ENCODE peak calls at places on chromosome 21, in ten cellular contexts. One of them, this sample, is unnamed.

GRCh38 chr21:38223893-38224540 is 32.8 kb upstream of the KCNJ15 start:
- DNase-seq in tibial artery: no peak
- DNase-seq in lower lobe of right lung: no peak
- DNase-seq in CD8-positive, alpha-beta T cell: no peak
- DNase-seq in WTC11: peak
- DNase-seq in glutamatergic neuron: peak
- DNase-seq in stomach: no peak
- DNase-seq in uterus: no peak
- DNase-seq in neural crest cell: no peak
- DNase-seq in Peyer's patch: no peak
- DNase-seq in this sample: no peak

GRCh38 chr21:43333301-43334062 is 93.4 kb downstream of the SIK1 start:
- DNase-seq in tibial artery: no peak
- DNase-seq in lower lobe of right lung: peak
- DNase-seq in CD8-positive, alpha-beta T cell: no peak
- DNase-seq in WTC11: peak
- DNase-seq in glutamatergic neuron: peak
- DNase-seq in stomach: peak
- DNase-seq in uterus: peak
- DNase-seq in neural crest cell: no peak
- DNase-seq in Peyer's patch: no peak
- DNase-seq in this sample: peak

GRCh38 chr21:43362306-43362927 is 64.5 kb downstream of the SIK1 start:
- DNase-seq in tibial artery: peak
- DNase-seq in lower lobe of right lung: peak
- DNase-seq in CD8-positive, alpha-beta T cell: peak
- DNase-seq in WTC11: peak
- DNase-seq in glutamatergic neuron: peak
- DNase-seq in stomach: peak
- DNase-seq in uterus: peak
- DNase-seq in neural crest cell: peak
- DNase-seq in Peyer's patch: peak
- DNase-seq in this sample: peak

GRCh38 chr21:44927587-44928461 is 7.1 kb upstream of the ITGB2 start:
- DNase-seq in tibial artery: no peak
- DNase-seq in lower lobe of right lung: peak
- DNase-seq in CD8-positive, alpha-beta T cell: peak
- DNase-seq in WTC11: no peak
- DNase-seq in glutamatergic neuron: no peak
- DNase-seq in stomach: no peak
- DNase-seq in uterus: no peak
- DNase-seq in neural crest cell: no peak
- DNase-seq in Peyer's patch: peak
- DNase-seq in this sample: no peak

GRCh38 chr21:36542312-36543101 is 62.6 kb upstream of the CLDN14 start:
- DNase-seq in tibial artery: no peak
- DNase-seq in lower lobe of right lung: no peak
- DNase-seq in CD8-positive, alpha-beta T cell: no peak
- DNase-seq in WTC11: peak
- DNase-seq in glutamatergic neuron: no peak
- DNase-seq in stomach: peak
- DNase-seq in uterus: no peak
- DNase-seq in neural crest cell: no peak
- DNase-seq in Peyer's patch: no peak
- DNase-seq in this sample: no peak

GRCh38 chr21:45050786-45051489 is 23.4 kb upstream of the ADARB1 start:
- DNase-seq in tibial artery: peak
- DNase-seq in lower lobe of right lung: no peak
- DNase-seq in CD8-positive, alpha-beta T cell: no peak
- DNase-seq in WTC11: no peak
- DNase-seq in glutamatergic neuron: no peak
- DNase-seq in stomach: no peak
- DNase-seq in uterus: no peak
- DNase-seq in neural crest cell: no peak
- DNase-seq in Peyer's patch: no peak
- DNase-seq in this sample: no peak

GRCh38 chr21:43827015-43827611 is 37.7 kb downstream of the RRP1 start:
- DNase-seq in tibial artery: no peak
- DNase-seq in lower lobe of right lung: no peak
- DNase-seq in CD8-positive, alpha-beta T cell: no peak
- DNase-seq in WTC11: no peak
- DNase-seq in glutamatergic neuron: no peak
- DNase-seq in stomach: no peak
- DNase-seq in uterus: no peak
- DNase-seq in neural crest cell: no peak
- DNase-seq in Peyer's patch: no peak
- DNase-seq in this sample: no peak

GRCh38 chr21:38171723-38172344 is 85.0 kb upstream of the KCNJ15 start:
- DNase-seq in tibial artery: no peak
- DNase-seq in lower lobe of right lung: no peak
- DNase-seq in CD8-positive, alpha-beta T cell: no peak
- DNase-seq in WTC11: peak
- DNase-seq in glutamatergic neuron: peak
- DNase-seq in stomach: no peak
- DNase-seq in uterus: no peak
- DNase-seq in neural crest cell: peak
- DNase-seq in Peyer's patch: no peak
- DNase-seq in this sample: no peak

GRCh38 chr21:45347712-45348477 is 57.1 kb upstream of the COL18A1 start:
- DNase-seq in tibial artery: no peak
- DNase-seq in lower lobe of right lung: peak
- DNase-seq in CD8-positive, alpha-beta T cell: no peak
- DNase-seq in WTC11: no peak
- DNase-seq in glutamatergic neuron: no peak
- DNase-seq in stomach: no peak
- DNase-seq in uterus: no peak
- DNase-seq in neural crest cell: no peak
- DNase-seq in Peyer's patch: no peak
- DNase-seq in this sample: no peak

GRCh38 chr21:44818636-44819011 is 762 bp upstream of the SUMO3 start:
- DNase-seq in tibial artery: no peak
- DNase-seq in lower lobe of right lung: no peak
- DNase-seq in CD8-positive, alpha-beta T cell: no peak
- DNase-seq in WTC11: no peak
- DNase-seq in glutamatergic neuron: no peak
- DNase-seq in stomach: no peak
- DNase-seq in uterus: peak
- DNase-seq in neural crest cell: no peak
- DNase-seq in Peyer's patch: no peak
- DNase-seq in this sample: no peak

GRCh38 chr21:34803792-34804440 is 135.1 kb downstream of the CLIC6 start:
- DNase-seq in tibial artery: no peak
- DNase-seq in lower lobe of right lung: no peak
- DNase-seq in CD8-positive, alpha-beta T cell: no peak
- DNase-seq in WTC11: no peak
- DNase-seq in glutamatergic neuron: no peak
- DNase-seq in stomach: no peak
- DNase-seq in uterus: no peak
- DNase-seq in neural crest cell: no peak
- DNase-seq in Peyer's patch: no peak
- DNase-seq in this sample: no peak

GRCh38 chr21:34800797-34801518 is 132.2 kb downstream of the CLIC6 start:
- DNase-seq in tibial artery: no peak
- DNase-seq in lower lobe of right lung: no peak
- DNase-seq in CD8-positive, alpha-beta T cell: no peak
- DNase-seq in WTC11: no peak
- DNase-seq in glutamatergic neuron: no peak
- DNase-seq in stomach: no peak
- DNase-seq in uterus: no peak
- DNase-seq in neural crest cell: no peak
- DNase-seq in Peyer's patch: no peak
- DNase-seq in this sample: no peak

GRCh38 chr21:34799092-34799491 is 130.3 kb downstream of the CLIC6 start:
- DNase-seq in tibial artery: no peak
- DNase-seq in lower lobe of right lung: no peak
- DNase-seq in CD8-positive, alpha-beta T cell: no peak
- DNase-seq in WTC11: no peak
- DNase-seq in glutamatergic neuron: no peak
- DNase-seq in stomach: no peak
- DNase-seq in uterus: no peak
- DNase-seq in neural crest cell: no peak
- DNase-seq in Peyer's patch: no peak
- DNase-seq in this sample: no peak

GRCh38 chr21:34802180-34802899 is 133.5 kb downstream of the CLIC6 start:
- DNase-seq in tibial artery: no peak
- DNase-seq in lower lobe of right lung: no peak
- DNase-seq in CD8-positive, alpha-beta T cell: no peak
- DNase-seq in WTC11: no peak
- DNase-seq in glutamatergic neuron: no peak
- DNase-seq in stomach: no peak
- DNase-seq in uterus: no peak
- DNase-seq in neural crest cell: no peak
- DNase-seq in Peyer's patch: no peak
- DNase-seq in this sample: no peak

GRCh38 chr21:34801519-34802132 is 132.8 kb downstream of the CLIC6 start:
- DNase-seq in tibial artery: no peak
- DNase-seq in lower lobe of right lung: no peak
- DNase-seq in CD8-positive, alpha-beta T cell: peak
- DNase-seq in WTC11: peak
- DNase-seq in glutamatergic neuron: no peak
- DNase-seq in stomach: no peak
- DNase-seq in uterus: no peak
- DNase-seq in neural crest cell: no peak
- DNase-seq in Peyer's patch: no peak
- DNase-seq in this sample: no peak
- TF ChIP-seq CTCF in tibial artery: no peak
- TF ChIP-seq CTCF in lower lobe of right lung: peak
- TF ChIP-seq CTCF in CD8-positive, alpha-beta T cell: no peak
- TF ChIP-seq CTCF in WTC11: no peak
- TF ChIP-seq CTCF in glutamatergic neuron: peak
- TF ChIP-seq CTCF in stomach: no peak
- TF ChIP-seq CTCF in uterus: no peak
- TF ChIP-seq CTCF in neural crest cell: peak
- TF ChIP-seq CTCF in Peyer's patch: peak
- TF ChIP-seq CTCF in this sample: peak

DNA sequence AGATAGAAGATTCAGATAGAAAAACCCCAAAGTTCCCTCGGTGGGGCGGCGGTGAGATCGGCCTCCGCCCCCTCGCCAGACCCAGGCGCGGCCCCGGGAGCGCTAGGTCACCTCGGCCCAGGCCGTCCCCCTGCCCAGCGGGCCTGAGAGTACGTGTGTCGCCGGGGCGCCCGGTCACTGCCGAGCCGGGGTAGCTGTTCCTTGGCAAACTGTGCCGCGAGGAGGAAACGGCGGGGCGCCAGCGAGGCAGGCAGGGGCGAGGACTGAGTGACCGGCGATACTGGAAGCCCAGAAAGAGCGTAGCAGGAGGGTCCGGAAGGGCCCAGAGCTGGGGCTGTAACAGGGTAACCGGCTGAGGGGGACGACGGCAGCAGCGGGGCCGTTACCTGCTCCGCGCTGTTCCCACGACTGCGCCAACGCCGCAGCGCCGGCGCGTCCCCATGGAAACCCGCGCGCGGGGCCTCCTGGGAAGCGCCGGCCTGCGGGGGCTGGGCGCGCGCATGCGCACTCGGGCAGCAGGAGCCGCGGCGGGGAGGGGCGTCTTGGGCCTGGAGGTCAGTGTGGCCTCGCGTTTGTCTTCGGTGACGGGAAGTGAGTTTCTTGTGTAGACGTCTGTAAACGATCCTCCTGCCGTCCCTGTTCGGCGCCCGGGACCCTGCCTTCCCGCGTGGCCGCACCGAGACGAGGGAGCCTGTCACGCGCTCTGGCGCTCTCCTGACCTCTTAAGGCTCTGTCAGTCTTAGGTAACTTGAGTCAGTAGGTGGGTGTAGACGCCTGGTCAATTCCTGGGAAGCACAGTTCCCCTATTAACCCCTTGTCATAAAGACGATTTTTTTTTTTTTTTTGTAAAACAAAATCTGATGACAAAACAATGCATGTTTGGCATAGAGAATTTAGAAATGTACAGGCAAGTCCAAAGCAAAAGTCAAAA is at the start of gene LCA5L:
- DNase-seq in tibial artery: peak
- DNase-seq in lower lobe of right lung: peak
- DNase-seq in CD8-positive, alpha-beta T cell: peak
- DNase-seq in WTC11: peak
- DNase-seq in glutamatergic neuron: peak
- DNase-seq in stomach: peak
- DNase-seq in uterus: peak
- DNase-seq in neural crest cell: peak
- DNase-seq in Peyer's patch: peak
- DNase-seq in this sample: peak
- TF ChIP-seq CTCF in tibial artery: no peak
- TF ChIP-seq CTCF in lower lobe of right lung: no peak
- TF ChIP-seq CTCF in CD8-positive, alpha-beta T cell: no peak
- TF ChIP-seq CTCF in WTC11: no peak
- TF ChIP-seq CTCF in glutamatergic neuron: no peak
- TF ChIP-seq CTCF in stomach: no peak
- TF ChIP-seq CTCF in uterus: peak
- TF ChIP-seq CTCF in neural crest cell: peak
- TF ChIP-seq CTCF in Peyer's patch: no peak
- TF ChIP-seq CTCF in this sample: no peak

GRCh38 chr21:15978158-15978805 is 248.5 kb downstream of the USP25 start:
- DNase-seq in tibial artery: no peak
- DNase-seq in lower lobe of right lung: no peak
- DNase-seq in CD8-positive, alpha-beta T cell: no peak
- DNase-seq in WTC11: no peak
- DNase-seq in glutamatergic neuron: no peak
- DNase-seq in stomach: no peak
- DNase-seq in uterus: no peak
- DNase-seq in neural crest cell: no peak
- DNase-seq in Peyer's patch: no peak
- DNase-seq in this sample: no peak
- TF ChIP-seq CTCF in tibial artery: no peak
- TF ChIP-seq CTCF in lower lobe of right lung: no peak
- TF ChIP-seq CTCF in CD8-positive, alpha-beta T cell: no peak
- TF ChIP-seq CTCF in WTC11: no peak
- TF ChIP-seq CTCF in glutamatergic neuron: no peak
- TF ChIP-seq CTCF in stomach: no peak
- TF ChIP-seq CTCF in uterus: no peak
- TF ChIP-seq CTCF in neural crest cell: no peak
- TF ChIP-seq CTCF in Peyer's patch: no peak
- TF ChIP-seq CTCF in this sample: no peak

DNA sequence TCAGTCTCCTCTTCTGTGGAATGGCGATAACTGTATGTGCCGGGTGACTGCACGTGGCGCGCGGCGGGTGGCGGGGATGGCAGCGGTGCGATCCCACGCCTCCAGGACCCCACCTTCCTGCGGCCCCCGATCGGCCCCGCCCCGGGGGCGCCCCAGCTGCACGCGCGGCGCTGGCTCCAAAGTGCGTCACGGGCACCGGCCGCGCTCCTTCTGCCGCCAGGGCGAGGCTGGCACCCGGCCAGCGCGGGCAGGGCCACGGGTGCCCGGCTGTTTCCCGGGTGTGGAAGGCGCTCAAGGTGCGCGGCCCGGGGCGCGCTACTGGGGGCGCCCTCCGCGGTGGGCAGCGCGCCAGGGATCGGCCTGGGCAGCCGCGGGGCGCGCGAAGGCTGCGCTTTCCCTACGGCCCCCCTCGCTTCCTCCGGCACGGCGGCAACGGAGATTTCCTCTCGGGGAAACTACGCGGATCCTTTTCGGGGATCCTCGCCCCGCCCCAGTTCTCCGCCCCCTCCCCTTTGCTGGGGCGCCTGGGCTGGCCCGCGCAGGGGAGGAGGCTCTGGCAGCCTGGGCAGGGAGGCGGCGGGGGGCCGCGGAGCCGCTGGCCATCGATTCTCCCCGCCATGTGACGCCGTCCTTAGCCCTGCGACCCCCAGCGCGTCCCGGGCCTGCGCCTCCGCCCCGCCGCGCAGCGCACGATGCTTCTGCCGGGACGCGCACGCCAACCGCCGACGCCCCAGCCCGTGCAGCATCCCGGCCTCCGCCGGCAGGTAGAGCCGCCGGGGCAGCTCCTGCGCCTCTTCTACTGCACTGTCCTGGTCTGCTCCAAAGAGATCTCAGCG is at the start of gene EVA1C:
- DNase-seq in tibial artery: peak
- DNase-seq in lower lobe of right lung: peak
- DNase-seq in CD8-positive, alpha-beta T cell: peak
- DNase-seq in WTC11: peak
- DNase-seq in glutamatergic neuron: peak
- DNase-seq in stomach: peak
- DNase-seq in uterus: peak
- DNase-seq in neural crest cell: no peak
- DNase-seq in Peyer's patch: peak
- DNase-seq in this sample: peak
- TF ChIP-seq CTCF in tibial artery: peak
- TF ChIP-seq CTCF in lower lobe of right lung: no peak
- TF ChIP-seq CTCF in CD8-positive, alpha-beta T cell: peak
- TF ChIP-seq CTCF in WTC11: no peak
- TF ChIP-seq CTCF in glutamatergic neuron: no peak
- TF ChIP-seq CTCF in stomach: no peak
- TF ChIP-seq CTCF in uterus: peak
- TF ChIP-seq CTCF in neural crest cell: no peak
- TF ChIP-seq CTCF in Peyer's patch: peak
- TF ChIP-seq CTCF in this sample: peak

This sample was measured in right lobe of liver.